ENCODE peak calls at places on chromosomes 13 and 19, in six cellular contexts. N is RWPE2, Q is lower lobe of right lung, H is upper lobe of right lung, M is heart right ventricle, D is osteocyte. T is an unnamed sample.

GRCh38 chr19:10152100-10152499 is 32.4 kb upstream of the EIF3G start:
- DNase-seq in H (no peak), Q (no peak), N (no peak), M (no peak), D (no peak), T (no peak)

GRCh38 chr13:84810781-84811180 is 928.5 kb upstream of the SLITRK1 start:
- DNase-seq in D (no peak), Q (no peak), H (no peak), M (no peak), N (no peak), T (no peak)

GRCh38 chr19:35167251-35168119 is 12.9 kb downstream of the FXYD5 start:
- DNase-seq in Q (no peak), N (peak), M (no peak), H (peak), D (no peak), T (no peak)

GRCh38 chr19:38037151-38037611 is 130.2 kb downstream of the SIPA1L3 start:
- DNase-seq in Q (no peak), H (no peak), D (no peak), N (no peak), M (no peak), T (no peak)

GRCh38 chr19:55519461-55520311 is 17.2 kb downstream of the SBK2 start:
- DNase-seq in Q (no peak), D (no peak), H (no peak), N (no peak), M (no peak), T (no peak)

GRCh38 chr13:62014299-62014698 is 598.6 kb upstream of the PCDH20 start:
- DNase-seq in H (no peak), M (no peak), N (no peak), Q (no peak), D (no peak), T (no peak)

GRCh38 chr19:1163283-1163933 is 10.7 kb downstream of the SBNO2 start:
- DNase-seq in D (no peak), M (no peak), H (peak), N (no peak), Q (peak), T (peak)

GRCh38 chr19:20444202-20444885 is 121.2 kb downstream of the ZNF737 start:
- DNase-seq in H (no peak), D (no peak), N (no peak), M (no peak), Q (no peak), T (no peak)

GRCh38 chr13:24630851-24631341 is 49.3 kb upstream of the ATP12A start:
- DNase-seq in N (no peak), Q (no peak), H (no peak), D (no peak), M (no peak), T (no peak)

GRCh38 chr19:5170329-5170745 is 170.3 kb downstream of the PTPRS start:
- DNase-seq in H (peak), Q (peak), D (peak), N (no peak), M (no peak), T (no peak)
- TF ChIP-seq CTCF in H (peak), Q (peak), D (peak), N (peak), M (peak), T (peak)

GRCh38 chr13:50125556-50126377 is 110.5 kb downstream of the KCNRG start:
- DNase-seq in D (peak), H (peak), N (peak), Q (peak), M (peak), T (peak)

GRCh38 chr13:50123515-50123861 is 108.2 kb downstream of the KCNRG start:
- DNase-seq in H (no peak), N (no peak), Q (no peak), D (no peak), M (no peak), T (no peak)

GRCh38 chr13:50125306-50125555 is 110.0 kb downstream of the KCNRG start:
- DNase-seq in D (no peak), N (no peak), Q (no peak), M (no peak), H (no peak), T (no peak)

GRCh38 chr13:50123862-50124535 is 108.8 kb downstream of the KCNRG start:
- DNase-seq in Q (peak), M (peak), N (peak), H (peak), D (no peak), T (no peak)

GRCh38 chr13:50124536-50125305 is 109.5 kb downstream of the KCNRG start:
- DNase-seq in M (peak), Q (peak), N (no peak), D (peak), H (no peak), T (peak)
- TF ChIP-seq CTCF in M (no peak), Q (no peak), N (no peak), D (no peak), H (no peak), T (no peak)

GRCh38 chr19:56837492-56837891 is 3.0 kb downstream of the PEG3 start:
- DNase-seq in Q (peak), M (peak), D (no peak), H (peak), N (no peak), T (no peak)
- TF ChIP-seq CTCF in Q (peak), M (peak), D (no peak), H (peak), N (no peak), T (no peak)

DNA sequence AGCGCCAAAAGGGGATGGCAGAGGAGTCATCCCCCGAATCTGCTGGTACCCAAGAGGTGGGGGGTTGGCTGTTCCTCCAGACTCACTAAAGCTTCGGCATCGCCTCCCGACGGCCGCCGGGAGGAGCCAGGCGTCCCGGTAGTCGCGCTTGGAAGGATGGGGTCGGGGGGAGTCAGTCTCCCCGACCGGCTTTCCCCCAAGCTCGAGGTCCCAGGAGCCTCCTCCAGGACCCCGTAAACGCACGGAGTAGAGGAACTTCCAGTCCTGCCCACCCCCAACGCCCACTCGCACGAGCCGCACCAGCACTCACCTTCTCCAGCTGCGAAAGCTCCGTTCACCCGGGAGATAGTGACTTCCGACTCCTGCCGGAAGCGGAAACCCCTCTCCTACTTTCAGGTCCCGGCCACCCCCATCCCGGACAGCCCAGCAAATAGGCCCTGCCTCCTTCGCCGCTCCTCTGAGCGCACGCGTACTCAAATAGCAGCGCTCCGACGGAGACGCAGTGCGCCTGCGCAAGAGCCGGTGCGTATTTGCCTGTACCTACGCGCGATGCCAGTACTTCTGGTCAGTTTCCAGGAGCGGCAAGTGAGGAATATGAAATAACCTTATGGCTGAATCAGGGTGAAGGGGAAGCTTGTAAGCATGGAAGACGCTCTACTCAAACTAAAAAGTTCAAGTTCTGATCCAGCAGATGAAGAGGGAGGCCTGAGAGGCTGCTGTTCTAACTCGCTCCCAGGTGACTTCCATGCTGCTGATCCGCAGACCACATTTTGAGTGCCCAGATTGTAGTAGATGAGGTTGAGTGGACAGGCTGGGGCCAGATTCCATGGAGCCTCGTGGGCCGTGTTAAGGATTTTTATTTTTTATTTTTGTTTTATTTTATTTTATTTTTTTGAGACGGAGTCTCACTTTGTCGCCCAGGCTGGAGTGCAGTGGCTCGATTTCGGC is at the start of gene ELOF1:
- DNase-seq in H (peak), Q (peak), D (peak), N (peak), M (peak), T (peak)
- TF ChIP-seq CTCF in H (peak), Q (no peak), D (peak), N (peak), M (no peak), T (peak)

DNA sequence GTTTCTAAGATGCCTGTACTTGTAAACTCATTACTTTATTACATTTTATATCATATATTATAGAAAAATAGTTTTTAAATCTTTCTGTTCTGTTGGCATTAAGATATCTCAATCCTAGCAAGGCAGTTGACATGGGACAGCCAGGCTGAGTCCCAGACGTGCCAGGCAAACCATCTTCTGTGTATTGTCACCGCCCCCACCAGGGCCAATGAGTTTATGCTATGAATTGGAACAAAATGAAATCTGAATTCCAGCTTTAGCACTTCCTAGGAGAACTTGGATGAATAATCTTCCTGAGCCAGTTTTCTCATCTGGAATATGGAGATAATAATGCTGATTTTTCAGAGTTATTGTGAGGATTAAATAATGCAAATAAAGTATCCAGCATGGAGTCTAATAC is 79.9 kb upstream of the GSX1 start:
- DNase-seq in M (peak), Q (no peak), D (no peak), N (no peak), H (no peak), T (no peak)
- TF ChIP-seq CTCF in M (peak), Q (peak), D (peak), N (peak), H (peak), T (peak)

DNA sequence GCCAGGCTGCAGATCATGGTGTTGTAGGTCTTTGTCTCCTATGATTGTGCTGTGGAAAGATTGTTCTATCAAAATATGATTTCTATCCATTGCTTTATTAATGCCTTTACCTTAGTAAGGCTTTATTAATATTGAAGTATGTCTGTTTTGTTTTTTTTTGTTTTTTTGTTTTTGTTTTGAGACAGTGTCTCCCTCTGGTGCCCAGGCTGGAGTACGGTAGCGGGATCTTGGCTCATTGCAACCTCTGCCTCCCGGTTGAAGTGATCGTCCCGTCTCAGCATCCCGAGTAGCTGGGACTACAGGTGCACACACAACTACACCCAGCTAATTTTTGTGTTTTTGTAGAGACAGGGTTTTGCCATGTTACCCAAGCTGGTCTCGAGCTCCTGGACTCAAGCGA is 7.7 kb downstream of the IRGC start:
- DNase-seq in D (no peak), Q (no peak), N (no peak), H (no peak), M (no peak), T (no peak)
- TF ChIP-seq CTCF in D (peak), Q (peak), N (peak), H (peak), M (no peak), T (peak)

T was measured in chondrocyte.